ENCODE peak calls at places on chromosomes 1 and 21, in seven cellular contexts. B, O, C, J, Z, K and H are unnamed samples. For H3K4me1, the result is how much of the 10 kb centered on the place peaks cover.

GRCh38 chr1:192443616-192444015 is 126.8 kb downstream of the RGS21 start:
- DNase-seq in J (no peak), O (no peak), Z (no peak), C (no peak), K (peak), B (no peak), H (no peak)

GRCh38 chr1:200896571-200897187 is 2.0 kb downstream of the INAVA start:
- DNase-seq in Z (peak), J (peak), K (peak), C (no peak), O (no peak), B (no peak), H (no peak)

GRCh38 chr1:92484472-92485373 is 2.0 kb downstream of the GFI1 start:
- DNase-seq in O (peak), K (peak), J (peak), Z (peak), B (peak), C (no peak), H (peak)

GRCh38 chr1:243890576-243890975 is 40.5 kb upstream of the AKT3 start:
- DNase-seq in K (no peak), B (no peak), C (no peak), J (no peak), O (no peak), Z (no peak), H (no peak)

GRCh38 chr1:25068829-25069228 is 138.8 kb upstream of the RUNX3 start:
- DNase-seq in K (no peak), J (no peak), B (no peak), Z (peak), C (no peak), O (no peak), H (no peak)

GRCh38 chr1:1583667-1584010 is 9.0 kb upstream of the SSU72 start:
- DNase-seq in B (no peak), O (no peak), K (no peak), C (no peak), J (no peak), Z (no peak), H (no peak)

GRCh38 chr1:3814065-3814464 is 17.8 kb upstream of the LRRC47 start:
- DNase-seq in C (no peak), Z (no peak), O (no peak), K (no peak), J (no peak), B (no peak), H (no peak)

GRCh38 chr1:235990376-235990795 is 74.5 kb downstream of the NID1 start:
- DNase-seq in B (no peak), K (no peak), C (no peak), Z (no peak), J (no peak), O (no peak), H (peak)

GRCh38 chr1:244114895-244115294 is 63.8 kb downstream of the ZBTB18 start:
- DNase-seq in K (no peak), O (no peak), B (no peak), C (no peak), J (no peak), Z (no peak), H (no peak)

GRCh38 chr1:21311016-21311415 is 20.8 kb upstream of the ECE1 start:
- DNase-seq in J (no peak), O (no peak), C (no peak), K (no peak), B (no peak), Z (no peak), H (no peak)

GRCh38 chr1:243507672-243508302 is 251.9 kb downstream of the SDCCAG8 start:
- DNase-seq in O (no peak), C (no peak), J (no peak), Z (no peak), B (no peak), K (no peak), H (no peak)

GRCh38 chr1:86998727-86999126 is 84.3 kb downstream of the HS2ST1 start:
- DNase-seq in C (no peak), B (no peak), Z (no peak), O (no peak), K (peak), J (no peak), H (no peak)

GRCh38 chr1:114956570-114956969 is 73.1 kb upstream of the TSHB start:
- DNase-seq in K (peak), B (no peak), C (no peak), O (no peak), J (no peak), Z (no peak), H (no peak)

GRCh38 chr1:84726593-84727275 is 36.5 kb upstream of the SSX2IP start:
- DNase-seq in Z (no peak), K (no peak), B (no peak), O (no peak), J (no peak), C (no peak), H (no peak)

GRCh38 chr1:168304865-168305264 is 24.2 kb downstream of the TBX19 start:
- DNase-seq in Z (no peak), O (no peak), K (no peak), J (no peak), B (no peak), C (no peak), H (no peak)

GRCh38 chr1:61504840-61505239 is 220.1 kb downstream of the TM2D1 start:
- DNase-seq in C (no peak), B (no peak), Z (no peak), O (no peak), K (peak), J (no peak), H (peak)

GRCh38 chr21:46091631-46092025 is 6.3 kb upstream of the COL6A2 start:
- DNase-seq in C (no peak), O (peak), Z (no peak), J (no peak), B (no peak), K (no peak), H (no peak)

GRCh38 chr1:202367200-202367742 is 18.8 kb downstream of the PPP1R12B start:
- DNase-seq in B (no peak), J (no peak), O (no peak), Z (no peak), K (no peak), C (no peak), H (no peak)

DNA sequence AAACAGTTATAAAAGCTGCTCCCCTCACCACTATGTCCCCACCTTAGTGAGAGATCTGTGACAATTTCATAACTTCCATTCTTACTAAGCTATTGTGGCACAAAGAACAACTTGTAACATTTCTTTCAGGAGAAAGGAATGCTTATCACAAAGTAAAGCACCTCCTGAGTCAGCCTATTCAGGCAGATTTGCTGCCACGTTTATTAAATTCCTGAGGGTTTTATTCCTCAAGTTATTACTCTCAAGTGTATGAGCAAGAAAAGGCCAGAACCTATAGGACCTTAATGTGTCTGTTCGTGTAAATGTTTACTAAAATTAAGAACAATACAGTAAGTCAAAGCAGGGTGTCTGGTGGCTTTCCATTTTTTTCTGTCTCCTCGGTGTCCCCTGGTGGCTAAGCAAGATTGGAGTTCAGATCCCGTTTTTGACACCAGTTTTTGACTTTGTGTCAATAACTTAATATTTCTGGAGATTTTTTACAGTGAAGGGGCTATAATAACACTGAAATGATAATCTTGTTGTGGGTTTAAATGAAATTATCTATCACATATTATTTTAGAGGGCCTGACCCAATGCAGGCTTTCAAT is 1539.6 kb downstream of the BRINP3 start:
- DNase-seq in C (no peak), K (no peak), Z (no peak), O (no peak), B (no peak), J (no peak), H (peak)
- TF ChIP-seq CTCF in C (no peak), K (peak), Z (no peak), O (no peak), B (no peak), J (no peak), H (peak)

DNA sequence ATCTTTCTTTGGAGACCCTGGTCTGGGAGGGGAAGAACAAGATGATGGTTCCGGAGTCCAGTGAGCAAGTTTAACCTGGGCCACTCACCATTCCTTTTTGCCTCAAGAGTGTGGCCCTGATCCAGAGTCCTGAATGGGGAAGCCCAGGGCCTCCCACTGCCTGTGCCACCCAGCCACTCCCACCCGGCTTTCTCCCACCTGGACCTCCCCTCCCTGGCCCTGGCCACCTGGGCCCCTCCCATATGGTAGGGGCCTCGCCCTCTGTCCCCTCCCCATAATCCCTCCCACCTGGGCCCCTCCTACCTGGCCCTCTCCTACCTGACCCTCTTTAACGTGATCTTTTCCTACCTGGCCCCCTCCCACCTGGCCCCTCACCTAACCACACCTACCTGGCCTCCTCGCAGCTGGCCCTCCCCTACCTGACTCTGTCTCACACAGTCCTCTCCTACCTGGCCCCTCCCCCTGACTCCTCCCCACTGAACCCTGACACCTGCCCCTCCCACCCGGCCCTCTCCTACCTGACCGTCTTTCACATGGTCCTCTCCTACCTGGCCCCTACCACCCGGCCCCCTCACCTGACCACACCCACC is 220.7 kb upstream of the VAMP3 start:
- DNase-seq in B (no peak), C (no peak), K (no peak), Z (peak), O (peak), J (no peak), H (no peak)
- H3K4me3 ChIP-seq in B (no peak), C (no peak), K (no peak), Z (no peak), O (no peak), J (no peak), H (no peak)

DNA sequence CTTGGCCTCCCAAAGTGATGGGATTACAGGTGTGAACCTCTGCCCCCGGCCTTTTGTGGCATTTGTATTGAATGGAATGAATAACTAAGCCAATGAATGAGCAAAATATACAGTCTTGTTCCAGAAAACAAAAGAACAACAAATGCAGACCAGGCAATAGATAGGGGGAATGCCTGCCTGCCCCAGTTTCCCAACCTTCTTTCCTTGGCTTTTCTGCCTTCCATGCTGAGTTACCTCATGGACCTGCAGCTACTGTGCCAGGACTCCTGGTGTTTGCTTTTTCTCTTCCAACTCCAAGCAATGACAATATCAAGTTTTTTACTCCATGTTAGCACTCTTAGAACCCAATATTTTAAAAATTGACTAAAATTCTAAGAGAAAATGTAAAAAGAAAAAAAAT is 58.6 kb upstream of the BACH1 start:
- DNase-seq in O (no peak), K (no peak), Z (no peak), J (no peak), C (no peak), B (no peak), H (no peak)
- H3K4me1 ChIP-seq in O (under half), K (under half), Z (under half), J (under half), C (under half), B (under half), H (under half)

GRCh38 chr1:17603091-17603841 is 63.8 kb downstream of the ARHGEF10L start:
- DNase-seq in B (no peak), Z (no peak), C (no peak), K (no peak), O (no peak), J (no peak), H (peak)

GRCh38 chr1:17598251-17598650 is 58.8 kb downstream of the ARHGEF10L start:
- DNase-seq in K (no peak), O (no peak), J (no peak), B (no peak), C (no peak), Z (no peak), H (no peak)

GRCh38 chr1:17600313-17600712 is 60.8 kb downstream of the ARHGEF10L start:
- DNase-seq in C (no peak), K (no peak), J (no peak), O (no peak), Z (no peak), B (no peak), H (no peak)

GRCh38 chr1:17599301-17600300 is 60.1 kb downstream of the ARHGEF10L start:
- DNase-seq in B (no peak), C (no peak), K (no peak), Z (no peak), J (no peak), O (no peak), H (no peak)

DNA sequence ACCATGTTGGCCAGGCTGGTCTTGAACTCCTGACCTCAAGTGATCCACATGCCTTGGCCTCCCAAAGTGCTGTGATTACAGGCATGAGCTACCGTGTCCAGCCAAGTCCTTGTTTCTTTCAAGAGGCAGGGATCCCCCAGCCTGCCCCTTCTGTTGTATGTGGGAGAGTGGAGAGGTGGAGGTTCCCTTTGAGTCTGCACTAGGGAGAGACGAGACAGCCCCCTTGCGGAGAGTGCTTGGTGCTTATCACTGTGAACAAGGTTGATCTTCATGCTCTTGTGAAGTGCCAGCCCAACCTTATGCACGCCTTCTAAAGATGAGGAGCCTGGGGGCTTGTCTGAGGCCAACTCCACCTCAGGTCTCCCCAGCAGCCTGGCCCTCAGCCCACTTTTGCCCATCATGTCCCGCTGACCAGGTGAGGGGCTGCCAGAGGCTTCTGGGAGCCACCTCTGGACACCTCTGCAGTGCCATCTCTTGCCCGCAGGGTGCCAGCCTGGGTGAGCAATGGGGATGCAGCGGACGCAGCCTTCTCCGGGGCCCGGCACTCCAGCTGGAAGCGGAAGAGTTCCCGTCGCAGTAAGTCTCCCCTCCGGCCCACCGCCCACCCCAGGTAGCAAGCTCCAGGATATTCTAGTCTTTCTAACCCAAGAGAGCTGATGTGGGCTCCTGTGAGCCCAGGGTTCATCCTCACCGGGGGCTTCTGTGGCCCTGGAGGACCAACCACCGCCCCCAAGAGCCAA is 62.3 kb downstream of the ARHGEF10L start:
- DNase-seq in C (no peak), J (no peak), B (no peak), K (no peak), Z (no peak), O (no peak), H (no peak)
- TF ChIP-seq CTCF in C (no peak), J (no peak), B (no peak), K (no peak), Z (no peak), O (no peak), H (no peak)